ENCODE peak calls at places on chromosomes 12 and 14, in six cellular contexts. One of them, this sample, is unnamed.

GRCh38 chr12:48681416-48681737 is 661 bp downstream of the KANSL2 start:
- DNase-seq in Caco-2: no peak
- DNase-seq in psoas muscle: no peak
- DNase-seq in cardiac fibroblast: no peak
- DNase-seq in AG04450: no peak
- DNase-seq in adrenal gland: no peak
- DNase-seq in this sample: peak

GRCh38 chr12:52812749-52813148 is 1.2 kb downstream of the KRT4 start:
- DNase-seq in Caco-2: no peak
- DNase-seq in psoas muscle: no peak
- DNase-seq in cardiac fibroblast: no peak
- DNase-seq in AG04450: no peak
- DNase-seq in adrenal gland: no peak
- DNase-seq in this sample: no peak

GRCh38 chr14:91722386-91722785 is 9.5 kb downstream of the CATSPERB start:
- DNase-seq in Caco-2: no peak
- DNase-seq in psoas muscle: no peak
- DNase-seq in cardiac fibroblast: no peak
- DNase-seq in AG04450: no peak
- DNase-seq in adrenal gland: no peak
- DNase-seq in this sample: no peak

GRCh38 chr12:56032006-56032405 is 9.7 kb upstream of the RPS26 start:
- DNase-seq in Caco-2: no peak
- DNase-seq in psoas muscle: no peak
- DNase-seq in cardiac fibroblast: no peak
- DNase-seq in AG04450: no peak
- DNase-seq in adrenal gland: no peak
- DNase-seq in this sample: no peak

GRCh38 chr12:110109037-110109836 is 14.9 kb upstream of the IFT81 start:
- DNase-seq in Caco-2: peak
- DNase-seq in psoas muscle: peak
- DNase-seq in cardiac fibroblast: peak
- DNase-seq in AG04450: peak
- DNase-seq in adrenal gland: peak
- DNase-seq in this sample: no peak

GRCh38 chr12:16555630-16556029 is 50.3 kb downstream of the LMO3 start:
- DNase-seq in Caco-2: no peak
- DNase-seq in psoas muscle: no peak
- DNase-seq in cardiac fibroblast: peak
- DNase-seq in AG04450: peak
- DNase-seq in adrenal gland: no peak
- DNase-seq in this sample: no peak

GRCh38 chr12:104357431-104357952 is 54.0 kb downstream of the EID3 start:
- DNase-seq in Caco-2: no peak
- DNase-seq in psoas muscle: no peak
- DNase-seq in cardiac fibroblast: peak
- DNase-seq in AG04450: no peak
- DNase-seq in adrenal gland: no peak
- DNase-seq in this sample: no peak

GRCh38 chr14:22265319-22266140 is 323.5 kb downstream of the DAD1 start:
- DNase-seq in Caco-2: peak
- DNase-seq in psoas muscle: no peak
- DNase-seq in cardiac fibroblast: no peak
- DNase-seq in AG04450: no peak
- DNase-seq in adrenal gland: peak
- DNase-seq in this sample: no peak

GRCh38 chr14:70663707-70664179 is 22.0 kb downstream of the TTC9 start:
- DNase-seq in Caco-2: no peak
- DNase-seq in psoas muscle: peak
- DNase-seq in cardiac fibroblast: no peak
- DNase-seq in AG04450: no peak
- DNase-seq in adrenal gland: peak
- DNase-seq in this sample: no peak

GRCh38 chr12:121314441-121314840 is 17.9 kb upstream of the CAMKK2 start:
- DNase-seq in Caco-2: no peak
- DNase-seq in psoas muscle: no peak
- DNase-seq in cardiac fibroblast: no peak
- DNase-seq in AG04450: no peak
- DNase-seq in adrenal gland: no peak
- DNase-seq in this sample: no peak

GRCh38 chr12:131097247-131098177 is 143.8 kb downstream of the ADGRD1 start:
- DNase-seq in Caco-2: no peak
- DNase-seq in psoas muscle: peak
- DNase-seq in cardiac fibroblast: no peak
- DNase-seq in AG04450: no peak
- DNase-seq in adrenal gland: peak
- DNase-seq in this sample: no peak

GRCh38 chr14:55092326-55092725 is 36.7 kb upstream of the LGALS3 start:
- DNase-seq in Caco-2: no peak
- DNase-seq in psoas muscle: no peak
- DNase-seq in cardiac fibroblast: no peak
- DNase-seq in AG04450: no peak
- DNase-seq in adrenal gland: no peak
- DNase-seq in this sample: no peak

GRCh38 chr14:45610303-45610702 is 357.3 kb upstream of the MIS18BP1 start:
- DNase-seq in Caco-2: no peak
- DNase-seq in psoas muscle: no peak
- DNase-seq in cardiac fibroblast: no peak
- DNase-seq in AG04450: no peak
- DNase-seq in adrenal gland: no peak
- DNase-seq in this sample: no peak

GRCh38 chr12:6735448-6736191 is 11.8 kb downstream of the COPS7A start:
- DNase-seq in Caco-2: peak
- DNase-seq in psoas muscle: peak
- DNase-seq in cardiac fibroblast: peak
- DNase-seq in AG04450: no peak
- DNase-seq in adrenal gland: peak
- DNase-seq in this sample: no peak

GRCh38 chr14:25032092-25032784 is 17.7 kb downstream of the STXBP6 start:
- DNase-seq in Caco-2: peak
- DNase-seq in psoas muscle: no peak
- DNase-seq in cardiac fibroblast: no peak
- DNase-seq in AG04450: no peak
- DNase-seq in adrenal gland: no peak
- DNase-seq in this sample: no peak

GRCh38 chr14:73394317-73394716 is 64.0 kb downstream of the NUMB start:
- DNase-seq in Caco-2: no peak
- DNase-seq in psoas muscle: no peak
- DNase-seq in cardiac fibroblast: no peak
- DNase-seq in AG04450: no peak
- DNase-seq in adrenal gland: no peak
- DNase-seq in this sample: no peak

GRCh38 chr12:112978163-112979081 is at the start of gene OAS2:
- DNase-seq in Caco-2: no peak
- DNase-seq in psoas muscle: peak
- DNase-seq in cardiac fibroblast: peak
- DNase-seq in AG04450: no peak
- DNase-seq in adrenal gland: peak
- DNase-seq in this sample: peak

GRCh38 chr12:6752931-6753771 is at the start of gene MLF2:
- DNase-seq in Caco-2: peak
- DNase-seq in psoas muscle: peak
- DNase-seq in cardiac fibroblast: peak
- DNase-seq in AG04450: peak
- DNase-seq in adrenal gland: peak
- DNase-seq in this sample: peak

GRCh38 chr12:70106347-70106746 is 136.9 kb upstream of the CNOT2 start:
- DNase-seq in Caco-2: no peak
- DNase-seq in psoas muscle: no peak
- DNase-seq in cardiac fibroblast: no peak
- DNase-seq in AG04450: no peak
- DNase-seq in adrenal gland: no peak
- DNase-seq in this sample: no peak

DNA sequence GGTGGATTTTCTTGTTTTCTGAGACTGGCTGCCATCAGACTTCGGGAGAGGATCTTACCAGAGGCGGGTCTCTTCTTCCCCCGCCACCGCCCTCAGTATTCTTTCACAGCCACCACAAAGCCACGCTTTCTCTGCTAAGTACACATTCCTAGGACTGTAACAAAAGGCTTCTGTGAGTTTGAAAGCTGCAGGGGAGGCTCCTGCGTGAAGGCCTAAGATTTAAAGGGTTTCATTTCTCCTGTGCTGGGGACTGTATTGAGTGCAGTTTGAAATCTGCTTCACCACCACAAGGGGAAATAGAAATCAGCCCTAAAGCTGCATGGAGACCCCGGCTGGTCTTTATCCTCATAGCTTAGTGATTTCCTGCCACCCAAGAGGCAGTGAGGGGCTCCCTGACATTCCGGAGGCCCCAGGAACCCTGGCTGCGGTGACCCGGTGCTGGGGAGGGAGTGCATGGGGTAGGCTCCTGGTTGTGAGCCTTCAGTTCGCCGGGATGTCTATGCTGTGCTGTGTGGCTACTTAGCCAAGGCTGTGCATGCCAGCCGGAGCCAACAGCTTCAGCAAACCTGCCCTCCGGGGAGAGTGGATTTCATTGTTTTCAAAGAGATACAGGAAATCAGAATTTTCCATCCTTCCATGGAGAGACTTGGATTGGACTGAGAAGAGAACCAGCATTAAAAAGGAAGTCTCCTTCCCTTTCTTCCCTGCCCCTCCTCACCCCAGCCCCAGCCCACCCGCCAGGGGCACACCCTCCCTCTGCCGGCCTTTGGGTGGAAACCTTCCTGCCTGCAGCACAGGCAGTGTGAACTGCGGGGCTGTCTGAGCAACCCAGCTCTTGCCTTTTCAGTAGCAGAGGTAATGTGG is 163.3 kb downstream of the ETV6 start:
- DNase-seq in Caco-2: no peak
- DNase-seq in psoas muscle: peak
- DNase-seq in cardiac fibroblast: peak
- DNase-seq in AG04450: no peak
- DNase-seq in adrenal gland: no peak
- DNase-seq in this sample: no peak
- TF ChIP-seq CTCF in Caco-2: no peak
- TF ChIP-seq CTCF in psoas muscle: no peak
- TF ChIP-seq CTCF in cardiac fibroblast: peak
- TF ChIP-seq CTCF in AG04450: peak
- TF ChIP-seq CTCF in adrenal gland: peak
- TF ChIP-seq CTCF in this sample: peak

GRCh38 chr12:8909752-8910151 is 4.6 kb upstream of the PHC1 start:
- DNase-seq in Caco-2: no peak
- DNase-seq in psoas muscle: no peak
- DNase-seq in cardiac fibroblast: no peak
- DNase-seq in AG04450: no peak
- DNase-seq in adrenal gland: no peak
- DNase-seq in this sample: no peak

GRCh38 chr12:8913702-8914032 is 642 bp upstream of the PHC1 start:
- DNase-seq in Caco-2: no peak
- DNase-seq in psoas muscle: no peak
- DNase-seq in cardiac fibroblast: peak
- DNase-seq in AG04450: no peak
- DNase-seq in adrenal gland: no peak
- DNase-seq in this sample: no peak

GRCh38 chr12:8911606-8912268 is 2.6 kb upstream of the PHC1 start:
- DNase-seq in Caco-2: no peak
- DNase-seq in psoas muscle: no peak
- DNase-seq in cardiac fibroblast: no peak
- DNase-seq in AG04450: no peak
- DNase-seq in adrenal gland: no peak
- DNase-seq in this sample: no peak

GRCh38 chr12:8914716-8915526 is 612 bp downstream of the PHC1 start:
- DNase-seq in Caco-2: peak
- DNase-seq in psoas muscle: peak
- DNase-seq in cardiac fibroblast: peak
- DNase-seq in AG04450: no peak
- DNase-seq in adrenal gland: peak
- DNase-seq in this sample: no peak

GRCh38 chr12:8912910-8913309 is 1.4 kb upstream of the PHC1 start:
- DNase-seq in Caco-2: peak
- DNase-seq in psoas muscle: no peak
- DNase-seq in cardiac fibroblast: no peak
- DNase-seq in AG04450: no peak
- DNase-seq in adrenal gland: peak
- DNase-seq in this sample: no peak
- H3K4me3 ChIP-seq in Caco-2: no peak
- H3K4me3 ChIP-seq in psoas muscle: peak
- H3K4me3 ChIP-seq in cardiac fibroblast: no peak
- H3K4me3 ChIP-seq in AG04450: no peak
- H3K4me3 ChIP-seq in adrenal gland: peak
- H3K4me3 ChIP-seq in this sample: no peak

DNA sequence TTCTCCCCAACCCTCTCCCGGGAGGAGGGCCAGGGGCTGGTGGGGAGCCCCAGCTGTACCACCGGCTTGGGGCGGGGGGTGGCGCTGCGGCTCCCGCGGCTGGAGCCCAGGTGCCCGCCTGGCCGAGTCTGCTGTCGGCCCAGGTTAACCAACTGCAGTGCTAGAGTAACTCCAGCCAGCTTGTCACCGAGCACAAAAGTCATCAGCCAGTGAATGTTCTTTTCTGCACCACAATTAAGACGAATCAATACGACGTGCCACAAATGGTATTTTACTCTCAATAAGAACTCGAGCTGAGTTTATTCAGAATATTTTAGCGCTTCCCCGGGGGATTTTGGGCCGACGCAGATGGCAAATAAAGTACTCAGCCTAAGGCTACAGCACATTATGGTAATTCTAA is 83.3 kb downstream of the BCL11B start:
- DNase-seq in Caco-2: no peak
- DNase-seq in psoas muscle: no peak
- DNase-seq in cardiac fibroblast: no peak
- DNase-seq in AG04450: no peak
- DNase-seq in adrenal gland: no peak
- DNase-seq in this sample: no peak
- TF ChIP-seq CTCF in Caco-2: no peak
- TF ChIP-seq CTCF in psoas muscle: peak
- TF ChIP-seq CTCF in cardiac fibroblast: no peak
- TF ChIP-seq CTCF in AG04450: no peak
- TF ChIP-seq CTCF in adrenal gland: no peak
- TF ChIP-seq CTCF in this sample: no peak

DNA sequence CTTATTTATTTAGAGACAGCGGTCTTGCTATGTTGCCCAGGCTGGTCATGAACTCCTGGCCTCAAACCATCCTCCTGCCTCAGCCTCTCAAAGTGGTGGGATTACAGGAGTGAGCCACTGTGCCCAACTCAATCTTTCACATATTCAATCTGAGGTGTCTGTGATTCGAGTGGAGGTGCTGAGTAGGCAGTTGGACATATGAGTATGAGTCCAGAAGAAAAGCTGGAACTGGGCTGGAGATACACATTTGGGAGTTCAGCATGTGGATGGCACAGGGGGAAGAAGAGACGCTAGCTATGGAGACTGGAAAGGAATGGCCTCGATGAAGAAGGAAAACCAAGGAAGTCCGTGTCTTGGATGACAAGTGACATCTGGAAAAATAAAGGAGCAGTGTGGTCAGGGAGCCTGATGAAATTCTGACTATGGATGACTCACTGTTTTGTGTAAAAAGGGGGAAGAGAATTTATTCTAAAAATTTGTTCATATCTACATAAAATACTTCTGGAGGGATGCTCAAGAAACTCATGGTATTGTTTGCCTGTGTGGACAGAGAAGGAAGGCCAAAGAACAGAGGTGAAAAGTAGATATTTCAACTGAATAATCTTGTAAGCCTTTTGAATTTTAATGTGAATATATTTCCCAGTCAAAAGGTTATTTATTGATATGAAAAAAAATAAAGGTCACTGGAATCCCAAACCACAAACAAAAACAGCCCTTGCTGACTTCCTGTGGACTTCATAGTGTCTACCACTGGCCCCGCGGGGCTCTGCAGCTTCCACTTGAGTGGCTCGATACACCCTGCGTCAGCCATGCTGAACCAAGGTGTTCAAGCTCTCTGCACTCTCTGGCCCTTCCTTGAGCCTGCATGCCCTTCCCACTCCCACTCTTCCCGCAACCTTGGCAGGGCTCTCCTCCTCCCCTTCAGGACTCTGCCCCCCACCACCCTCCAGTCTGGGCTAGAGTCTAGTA is 8.9 kb upstream of the LTA4H start:
- DNase-seq in Caco-2: no peak
- DNase-seq in psoas muscle: no peak
- DNase-seq in cardiac fibroblast: peak
- DNase-seq in AG04450: peak
- DNase-seq in adrenal gland: no peak
- DNase-seq in this sample: no peak
- H3K4me3 ChIP-seq in Caco-2: no peak
- H3K4me3 ChIP-seq in psoas muscle: no peak
- H3K4me3 ChIP-seq in cardiac fibroblast: no peak
- H3K4me3 ChIP-seq in AG04450: no peak
- H3K4me3 ChIP-seq in adrenal gland: no peak
- H3K4me3 ChIP-seq in this sample: no peak